ENCODE peak calls at places on chromosome 17, in five cellular contexts. One of them, this sample, is unnamed.

GRCh38 chr17:13776027-13776551 is 174.4 kb upstream of the HS3ST3A1 start:
- DNase-seq in astrocyte of the spinal cord: no peak
- DNase-seq in hepatocyte: peak; percentile 8
- DNase-seq in CD8-positive, alpha-beta T cell: no peak
- DNase-seq in activated CD4-positive, CD25-positive, alpha-beta regulatory T cell treated with anti-CD3 and anti-CD28 coated beads, Interleukin-2, amount 50 U/mL, for 16 hours: no peak
- DNase-seq in this sample: no peak

GRCh38 chr17:11178576-11178975 is 62.4 kb upstream of the SHISA6 start:
- DNase-seq in astrocyte of the spinal cord: no peak
- DNase-seq in hepatocyte: no peak
- DNase-seq in CD8-positive, alpha-beta T cell: no peak
- DNase-seq in activated CD4-positive, CD25-positive, alpha-beta regulatory T cell treated with anti-CD3 and anti-CD28 coated beads, Interleukin-2, amount 50 U/mL, for 16 hours: no peak
- DNase-seq in this sample: no peak

GRCh38 chr17:73411330-73411747 is 99.5 kb upstream of the CDC42EP4 start:
- DNase-seq in astrocyte of the spinal cord: no peak
- DNase-seq in hepatocyte: no peak
- DNase-seq in CD8-positive, alpha-beta T cell: no peak
- DNase-seq in activated CD4-positive, CD25-positive, alpha-beta regulatory T cell treated with anti-CD3 and anti-CD28 coated beads, Interleukin-2, amount 50 U/mL, for 16 hours: no peak
- DNase-seq in this sample: no peak

GRCh38 chr17:29066053-29066452 is 23.1 kb downstream of the PIPOX start:
- DNase-seq in astrocyte of the spinal cord: no peak
- DNase-seq in hepatocyte: no peak
- DNase-seq in CD8-positive, alpha-beta T cell: no peak
- DNase-seq in activated CD4-positive, CD25-positive, alpha-beta regulatory T cell treated with anti-CD3 and anti-CD28 coated beads, Interleukin-2, amount 50 U/mL, for 16 hours: no peak
- DNase-seq in this sample: no peak

GRCh38 chr17:34579017-34579946 is at the start of gene TMEM132E:
- DNase-seq in astrocyte of the spinal cord: no peak
- DNase-seq in hepatocyte: peak; percentile 68
- DNase-seq in CD8-positive, alpha-beta T cell: no peak
- DNase-seq in activated CD4-positive, CD25-positive, alpha-beta regulatory T cell treated with anti-CD3 and anti-CD28 coated beads, Interleukin-2, amount 50 U/mL, for 16 hours: no peak
- DNase-seq in this sample: no peak

GRCh38 chr17:80792373-80792781 is 199.3 kb upstream of the CHMP6 start:
- DNase-seq in astrocyte of the spinal cord: no peak
- DNase-seq in hepatocyte: no peak
- DNase-seq in CD8-positive, alpha-beta T cell: no peak
- DNase-seq in activated CD4-positive, CD25-positive, alpha-beta regulatory T cell treated with anti-CD3 and anti-CD28 coated beads, Interleukin-2, amount 50 U/mL, for 16 hours: no peak
- DNase-seq in this sample: no peak

GRCh38 chr17:57966875-57967274 is 11.7 kb upstream of the CUEDC1 start:
- DNase-seq in astrocyte of the spinal cord: no peak
- DNase-seq in hepatocyte: no peak
- DNase-seq in CD8-positive, alpha-beta T cell: no peak
- DNase-seq in activated CD4-positive, CD25-positive, alpha-beta regulatory T cell treated with anti-CD3 and anti-CD28 coated beads, Interleukin-2, amount 50 U/mL, for 16 hours: no peak
- DNase-seq in this sample: no peak

GRCh38 chr17:50129303-50129945 is 536 bp downstream of the SAMD14 start:
- DNase-seq in astrocyte of the spinal cord: peak; percentile 18
- DNase-seq in hepatocyte: peak; percentile 69
- DNase-seq in CD8-positive, alpha-beta T cell: no peak
- DNase-seq in activated CD4-positive, CD25-positive, alpha-beta regulatory T cell treated with anti-CD3 and anti-CD28 coated beads, Interleukin-2, amount 50 U/mL, for 16 hours: no peak
- DNase-seq in this sample: no peak

GRCh38 chr17:48597775-48598631 is 4.4 kb upstream of the HOXB5 start:
- DNase-seq in astrocyte of the spinal cord: peak; percentile 91
- DNase-seq in hepatocyte: peak; percentile 41
- DNase-seq in CD8-positive, alpha-beta T cell: peak; percentile 24
- DNase-seq in activated CD4-positive, CD25-positive, alpha-beta regulatory T cell treated with anti-CD3 and anti-CD28 coated beads, Interleukin-2, amount 50 U/mL, for 16 hours: no peak
- DNase-seq in this sample: no peak

GRCh38 chr17:65910836-65911235 is 281.1 kb downstream of the CEP112 start:
- DNase-seq in astrocyte of the spinal cord: no peak
- DNase-seq in hepatocyte: no peak
- DNase-seq in CD8-positive, alpha-beta T cell: no peak
- DNase-seq in activated CD4-positive, CD25-positive, alpha-beta regulatory T cell treated with anti-CD3 and anti-CD28 coated beads, Interleukin-2, amount 50 U/mL, for 16 hours: no peak
- DNase-seq in this sample: no peak

GRCh38 chr17:29209073-29209472 is 28.9 kb upstream of the MYO18A start:
- DNase-seq in astrocyte of the spinal cord: no peak
- DNase-seq in hepatocyte: no peak
- DNase-seq in CD8-positive, alpha-beta T cell: no peak
- DNase-seq in activated CD4-positive, CD25-positive, alpha-beta regulatory T cell treated with anti-CD3 and anti-CD28 coated beads, Interleukin-2, amount 50 U/mL, for 16 hours: no peak
- DNase-seq in this sample: no peak

GRCh38 chr17:50800196-50800700 is 32.9 kb upstream of the ANKRD40CL start:
- DNase-seq in astrocyte of the spinal cord: no peak
- DNase-seq in hepatocyte: no peak
- DNase-seq in CD8-positive, alpha-beta T cell: no peak
- DNase-seq in activated CD4-positive, CD25-positive, alpha-beta regulatory T cell treated with anti-CD3 and anti-CD28 coated beads, Interleukin-2, amount 50 U/mL, for 16 hours: no peak
- DNase-seq in this sample: no peak

GRCh38 chr17:42009170-42009569 is 8.1 kb downstream of the DNAJC7 start:
- DNase-seq in astrocyte of the spinal cord: no peak
- DNase-seq in hepatocyte: no peak
- DNase-seq in CD8-positive, alpha-beta T cell: no peak
- DNase-seq in activated CD4-positive, CD25-positive, alpha-beta regulatory T cell treated with anti-CD3 and anti-CD28 coated beads, Interleukin-2, amount 50 U/mL, for 16 hours: no peak
- DNase-seq in this sample: no peak

GRCh38 chr17:39676198-39676819 is 8.1 kb downstream of the PNMT start:
- DNase-seq in astrocyte of the spinal cord: no peak
- DNase-seq in hepatocyte: no peak
- DNase-seq in CD8-positive, alpha-beta T cell: peak; percentile 44
- DNase-seq in activated CD4-positive, CD25-positive, alpha-beta regulatory T cell treated with anti-CD3 and anti-CD28 coated beads, Interleukin-2, amount 50 U/mL, for 16 hours: no peak
- DNase-seq in this sample: no peak

GRCh38 chr17:11969565-11969964 is 27.7 kb downstream of the ZNF18 start:
- DNase-seq in astrocyte of the spinal cord: no peak
- DNase-seq in hepatocyte: no peak
- DNase-seq in CD8-positive, alpha-beta T cell: no peak
- DNase-seq in activated CD4-positive, CD25-positive, alpha-beta regulatory T cell treated with anti-CD3 and anti-CD28 coated beads, Interleukin-2, amount 50 U/mL, for 16 hours: no peak
- DNase-seq in this sample: no peak

GRCh38 chr17:75991396-75991795 is 9.3 kb upstream of the CDK3 start:
- DNase-seq in astrocyte of the spinal cord: no peak
- DNase-seq in hepatocyte: no peak
- DNase-seq in CD8-positive, alpha-beta T cell: no peak
- DNase-seq in activated CD4-positive, CD25-positive, alpha-beta regulatory T cell treated with anti-CD3 and anti-CD28 coated beads, Interleukin-2, amount 50 U/mL, for 16 hours: no peak
- DNase-seq in this sample: no peak

GRCh38 chr17:64741038-64741641 is 79.0 kb upstream of the SMURF2 start:
- DNase-seq in astrocyte of the spinal cord: peak; percentile 74
- DNase-seq in hepatocyte: no peak
- DNase-seq in CD8-positive, alpha-beta T cell: no peak
- DNase-seq in activated CD4-positive, CD25-positive, alpha-beta regulatory T cell treated with anti-CD3 and anti-CD28 coated beads, Interleukin-2, amount 50 U/mL, for 16 hours: no peak
- DNase-seq in this sample: no peak

GRCh38 chr17:7019839-7020519 is 2.9 kb upstream of the BCL6B start:
- DNase-seq in astrocyte of the spinal cord: peak; percentile 61
- DNase-seq in hepatocyte: peak; percentile 49
- DNase-seq in CD8-positive, alpha-beta T cell: no peak
- DNase-seq in activated CD4-positive, CD25-positive, alpha-beta regulatory T cell treated with anti-CD3 and anti-CD28 coated beads, Interleukin-2, amount 50 U/mL, for 16 hours: no peak
- DNase-seq in this sample: no peak

GRCh38 chr17:40480501-40481003 is 20.9 kb downstream of the TNS4 start:
- DNase-seq in astrocyte of the spinal cord: no peak
- DNase-seq in hepatocyte: peak; percentile 63
- DNase-seq in CD8-positive, alpha-beta T cell: peak; percentile 70
- DNase-seq in activated CD4-positive, CD25-positive, alpha-beta regulatory T cell treated with anti-CD3 and anti-CD28 coated beads, Interleukin-2, amount 50 U/mL, for 16 hours: peak; percentile 64
- DNase-seq in this sample: peak; percentile 42

GRCh38 chr17:63035271-63035670 is 69.2 kb downstream of the TANC2 start:
- DNase-seq in astrocyte of the spinal cord: peak; percentile 78
- DNase-seq in hepatocyte: no peak
- DNase-seq in CD8-positive, alpha-beta T cell: no peak
- DNase-seq in activated CD4-positive, CD25-positive, alpha-beta regulatory T cell treated with anti-CD3 and anti-CD28 coated beads, Interleukin-2, amount 50 U/mL, for 16 hours: no peak
- DNase-seq in this sample: no peak

GRCh38 chr17:46178550-46179198 is 14.6 kb downstream of the KANSL1 start:
- DNase-seq in astrocyte of the spinal cord: no peak
- DNase-seq in hepatocyte: no peak
- DNase-seq in CD8-positive, alpha-beta T cell: no peak
- DNase-seq in activated CD4-positive, CD25-positive, alpha-beta regulatory T cell treated with anti-CD3 and anti-CD28 coated beads, Interleukin-2, amount 50 U/mL, for 16 hours: no peak
- DNase-seq in this sample: no peak

GRCh38 chr17:79633937-79634813 is 23.3 kb upstream of the RBFOX3 start:
- DNase-seq in astrocyte of the spinal cord: no peak
- DNase-seq in hepatocyte: no peak
- DNase-seq in CD8-positive, alpha-beta T cell: no peak
- DNase-seq in activated CD4-positive, CD25-positive, alpha-beta regulatory T cell treated with anti-CD3 and anti-CD28 coated beads, Interleukin-2, amount 50 U/mL, for 16 hours: no peak
- DNase-seq in this sample: no peak